ENCODE peak calls at places on chromosomes 1 and 21, in five cellular contexts. L, B, O, R and E are unnamed samples.

GRCh38 chr1:209391792-209392191 is 191.7 kb upstream of the CAMK1G start:
- DNase-seq in L (no peak), O (no peak), R (no peak), B (no peak), E (no peak)

GRCh38 chr1:38044224-38045215 is 2.1 kb downstream of the POU3F1 start:
- DNase-seq in B (peak; percentile 68), L (no peak), O (no peak), R (no peak), E (no peak)

GRCh38 chr1:182038220-182038619 is 23.3 kb downstream of the ZNF648 start:
- DNase-seq in O (no peak), L (no peak), R (no peak), B (no peak), E (no peak)

GRCh38 chr1:206770531-206771352 is at the start of gene IL19:
- DNase-seq in L (no peak), R (no peak), O (no peak), B (no peak), E (no peak)

GRCh38 chr21:17250651-17251294 is 262.1 kb upstream of the CXADR start:
- DNase-seq in O (no peak), R (no peak), L (no peak), B (no peak), E (no peak)

GRCh38 chr1:167095368-167095767 is 1.5 kb downstream of the STYXL2 start:
- DNase-seq in R (no peak), L (no peak), O (no peak), B (no peak), E (no peak)

GRCh38 chr1:147882535-147882934 is 20.1 kb upstream of the GJA8 start:
- DNase-seq in O (no peak), L (no peak), R (no peak), B (no peak), E (no peak)

GRCh38 chr1:10948463-10948775 is 64.0 kb upstream of the TARDBP start:
- DNase-seq in L (no peak), B (no peak), R (no peak), O (no peak), E (no peak)

GRCh38 chr21:35603471-35603870 is 456.9 kb downstream of the SETD4 start:
- DNase-seq in L (no peak), O (no peak), B (peak; percentile 50), R (no peak), E (no peak)

GRCh38 chr1:108051625-108052382 is 86.8 kb upstream of the VAV3 start:
- DNase-seq in O (no peak), R (no peak), L (no peak), B (no peak), E (peak; percentile 88)

DNA sequence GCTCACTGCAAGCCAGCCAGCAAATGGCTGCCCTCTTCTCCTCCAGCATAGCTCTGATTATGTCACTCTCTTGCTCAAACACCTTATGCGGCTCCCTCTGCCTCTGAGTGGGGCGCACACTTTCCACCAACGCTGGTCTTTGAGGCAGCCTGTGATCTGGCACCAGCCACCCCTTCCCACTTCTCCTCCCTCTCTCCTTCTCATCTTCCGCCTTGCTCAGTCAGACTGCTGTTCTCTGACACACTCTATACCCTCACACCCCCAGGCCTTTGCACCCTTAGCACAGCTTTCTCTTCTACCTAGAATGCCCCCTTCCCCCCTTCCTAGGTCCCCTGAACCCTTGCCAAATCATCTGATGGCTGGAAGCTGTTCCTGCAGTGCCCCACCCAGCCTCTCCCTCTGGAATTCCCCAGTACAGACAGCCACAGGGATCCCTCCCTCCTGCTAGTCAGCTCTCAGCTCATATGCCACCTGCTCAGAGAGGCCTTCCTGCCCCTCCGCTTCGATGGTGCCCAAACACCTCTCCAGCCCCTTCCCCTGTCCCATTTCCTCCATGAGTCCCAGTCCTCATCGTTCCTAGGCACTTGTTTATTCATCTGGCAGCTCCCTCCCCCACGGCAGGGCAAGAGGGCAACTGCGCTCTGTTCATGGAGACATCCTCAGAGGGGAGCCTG is 21.8 kb upstream of the PEF1 start:
- DNase-seq in R (no peak), O (no peak), L (peak; percentile 71), B (no peak), E (no peak)
- TF ChIP-seq HDAC2 in R (no peak), O (no peak), L (no peak), B (no peak), E (no peak)

DNA sequence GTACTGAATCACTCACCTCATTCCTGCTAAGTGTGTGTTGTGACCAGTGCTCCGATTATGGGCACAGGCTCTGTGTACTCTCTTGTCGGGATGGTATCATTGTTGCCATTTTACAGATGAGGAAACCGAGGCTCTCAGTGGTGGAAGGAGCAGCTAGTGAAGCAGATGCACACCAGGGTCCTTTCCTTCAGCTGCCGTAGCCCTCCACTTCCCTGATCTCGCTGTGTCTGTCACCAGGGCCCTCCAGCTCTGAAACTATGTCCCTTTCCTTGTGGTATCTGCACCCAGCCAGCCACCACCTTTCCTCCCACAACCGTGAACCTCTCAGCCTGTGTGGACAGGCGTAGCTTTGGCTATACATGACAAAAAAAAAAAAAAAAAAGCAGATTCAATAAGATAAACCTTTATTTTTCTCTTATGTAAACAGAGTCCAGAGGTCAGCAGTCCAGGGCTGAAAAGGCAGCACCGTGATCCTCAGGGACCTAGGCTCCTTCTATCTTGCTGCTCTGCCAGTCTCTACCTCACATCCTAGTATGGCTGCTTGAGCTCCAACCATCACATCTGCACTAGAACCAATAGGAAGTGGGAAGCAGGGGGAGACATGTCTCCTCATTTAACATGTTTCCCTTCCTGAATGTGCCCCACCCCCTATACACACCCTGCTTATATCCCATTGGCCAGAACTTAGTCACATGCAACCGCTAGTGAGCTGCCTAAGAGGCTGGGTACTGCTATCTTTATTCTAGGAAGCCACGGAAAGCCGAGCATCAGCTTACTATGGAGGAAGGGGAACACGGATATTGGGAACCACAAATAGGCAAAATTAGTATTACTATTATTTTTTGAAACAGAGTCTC is 44.3 kb downstream of the TMEM51 start:
- DNase-seq in L (no peak), O (no peak), R (peak; percentile 54), B (no peak), E (no peak)
- TF ChIP-seq HDAC2 in L (no peak), O (no peak), R (no peak), B (no peak), E (peak; percentile 27)

GRCh38 chr1:23515905-23516304 is 15.1 kb downstream of the E2F2 start:
- DNase-seq in O (no peak), B (no peak), L (no peak), R (no peak), E (no peak)
- TF ChIP-seq HDAC2 in O (no peak), B (no peak), L (no peak), R (no peak), E (no peak)

GRCh38 chr1:59520759-59521442 is 224.0 kb downstream of the FGGY start:
- DNase-seq in O (no peak), R (no peak), L (no peak), B (no peak), E (no peak)
- TF ChIP-seq HDAC2 in O (no peak), R (no peak), L (no peak), B (no peak), E (no peak)

GRCh38 chr1:53586765-53587164 is 127.6 kb downstream of the DMRTB1 start:
- DNase-seq in R (no peak), B (no peak), O (no peak), L (no peak), E (no peak)
- TF ChIP-seq HDAC2 in R (no peak), B (no peak), O (no peak), L (no peak), E (no peak)

GRCh38 chr1:201587729-201588128 is 48.8 kb downstream of the NAV1 start:
- DNase-seq in L (no peak), O (no peak), B (no peak), R (no peak), E (no peak)
- TF ChIP-seq HDAC2 in L (no peak), O (no peak), B (no peak), R (no peak), E (no peak)

GRCh38 chr1:25163986-25164385 is 68.3 kb downstream of the SYF2 start:
- DNase-seq in R (no peak), O (no peak), B (no peak), L (no peak), E (no peak)

GRCh38 chr1:25167269-25168192 is 64.8 kb downstream of the SYF2 start:
- DNase-seq in R (no peak), B (peak; percentile 43), L (peak; percentile 11), O (no peak), E (peak; percentile 93)

GRCh38 chr1:25157846-25158245 is 74.5 kb downstream of the SYF2 start:
- DNase-seq in O (no peak), L (no peak), R (no peak), B (no peak), E (no peak)

GRCh38 chr1:25166847-25167246 is 65.5 kb downstream of the SYF2 start:
- DNase-seq in B (no peak), O (no peak), R (no peak), L (no peak), E (no peak)

DNA sequence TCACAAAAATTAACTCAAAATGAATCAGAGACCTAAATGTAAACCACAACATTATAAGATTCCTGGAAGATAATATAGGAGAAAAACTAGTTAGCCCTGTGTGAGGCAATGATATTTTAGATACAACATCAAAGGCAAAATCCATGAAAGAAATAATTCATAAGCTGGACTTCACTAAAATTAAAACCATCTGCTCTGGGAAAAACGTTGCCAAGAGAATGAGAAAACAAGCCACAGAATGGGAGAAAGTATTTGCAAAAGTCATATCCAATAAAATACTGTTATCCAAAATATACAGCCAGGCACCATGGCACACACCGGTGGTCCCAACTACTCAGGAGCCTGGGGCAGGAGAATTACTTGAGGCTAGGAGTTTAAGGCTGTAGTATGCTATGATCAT is 70.3 kb downstream of the SYF2 start:
- DNase-seq in O (no peak), B (peak; percentile 1), R (no peak), L (no peak), E (no peak)
- TF ChIP-seq HDAC2 in O (no peak), B (no peak), R (no peak), L (no peak), E (no peak)